ENCODE peak calls at places on chromosomes 11 and 22, in five cellular contexts. V is kidney, W is suprapubic skin, G is right lobe of liver, E is heart left ventricle. I is an unnamed sample. For H3K36me3, the result is how much of the 10 kb centered on the place peaks cover.

GRCh38 chr11:8610532-8611116 is 16.6 kb upstream of the STK33 start:
- DNase-seq in V (no peak), W (no peak), G (no peak), E (no peak), I (peak)

GRCh38 chr11:126815111-126815510 is 185.5 kb downstream of the KIRREL3 start:
- DNase-seq in V (no peak), W (no peak), G (no peak), E (no peak), I (no peak)

GRCh38 chr11:118212781-118213565 is 11.8 kb downstream of the JAML start:
- DNase-seq in V (no peak), W (no peak), G (no peak), E (no peak), I (no peak)

GRCh38 chr11:11910541-11910940 is 68.8 kb downstream of the USP47 start:
- DNase-seq in V (no peak), W (no peak), G (no peak), E (no peak), I (no peak)

GRCh38 chr11:85647078-85647477 is 689 bp upstream of the TMEM126A start:
- DNase-seq in V (no peak), W (no peak), G (no peak), E (no peak), I (no peak)

GRCh38 chr11:123122341-123122740 is 60.4 kb upstream of the HSPA8 start:
- DNase-seq in V (no peak), W (no peak), G (no peak), E (no peak), I (peak)

GRCh38 chr11:119478711-119479285 is 55.8 kb upstream of the THY1 start:
- DNase-seq in V (no peak), W (no peak), G (no peak), E (no peak), I (no peak)

GRCh38 chr22:43234299-43234988 is 47.5 kb upstream of the TTLL12 start:
- DNase-seq in V (no peak), W (no peak), G (no peak), E (no peak), I (no peak)

GRCh38 chr22:44955102-44955501 is 54.7 kb downstream of the PHF21B start:
- DNase-seq in V (no peak), W (no peak), G (no peak), E (no peak), I (no peak)

GRCh38 chr11:123483058-123483457 is 53.0 kb downstream of the GRAMD1B start:
- DNase-seq in V (no peak), W (no peak), G (no peak), E (no peak), I (peak)

GRCh38 chr11:120629407-120629806 is 117.9 kb downstream of the GRIK4 start:
- DNase-seq in V (no peak), W (no peak), G (no peak), E (no peak), I (no peak)
- TF ChIP-seq CTCF in V (no peak), W (no peak), G (no peak), E (no peak), I (no peak)

DNA sequence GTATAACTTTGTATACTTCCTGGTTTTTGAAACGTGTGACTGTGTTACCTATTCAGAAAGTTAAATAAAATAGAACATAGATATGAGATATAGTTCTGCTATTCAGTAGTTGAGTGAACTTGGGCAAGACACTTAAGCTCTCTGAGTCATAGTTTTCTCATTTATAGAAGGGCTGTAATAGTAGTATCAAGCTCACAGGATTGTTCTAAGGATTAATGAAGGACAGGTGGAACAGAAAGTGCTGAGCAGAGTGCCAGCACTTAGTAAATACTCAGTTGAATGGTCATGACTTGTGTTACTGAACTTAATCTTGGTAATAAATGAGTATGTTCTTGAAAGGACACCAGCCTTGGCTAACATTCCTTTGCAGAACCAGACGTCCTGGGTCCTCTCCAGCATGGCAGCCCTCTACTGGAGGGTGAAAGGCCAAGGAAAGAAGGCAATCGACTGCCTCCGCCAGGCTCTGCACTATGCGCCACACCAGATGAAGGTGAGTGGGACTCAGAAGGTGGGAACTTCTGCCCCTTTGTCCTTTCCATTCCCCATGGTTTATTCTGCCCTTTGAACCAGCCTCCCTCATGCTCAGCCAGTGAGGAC is 131.2 kb downstream of the TTC17 start:
- DNase-seq in V (no peak), W (no peak), G (no peak), E (no peak), I (peak)
- H3K36me3 ChIP-seq in V (under half), W (half or more), G (under half), E (under half), I (under half)

DNA sequence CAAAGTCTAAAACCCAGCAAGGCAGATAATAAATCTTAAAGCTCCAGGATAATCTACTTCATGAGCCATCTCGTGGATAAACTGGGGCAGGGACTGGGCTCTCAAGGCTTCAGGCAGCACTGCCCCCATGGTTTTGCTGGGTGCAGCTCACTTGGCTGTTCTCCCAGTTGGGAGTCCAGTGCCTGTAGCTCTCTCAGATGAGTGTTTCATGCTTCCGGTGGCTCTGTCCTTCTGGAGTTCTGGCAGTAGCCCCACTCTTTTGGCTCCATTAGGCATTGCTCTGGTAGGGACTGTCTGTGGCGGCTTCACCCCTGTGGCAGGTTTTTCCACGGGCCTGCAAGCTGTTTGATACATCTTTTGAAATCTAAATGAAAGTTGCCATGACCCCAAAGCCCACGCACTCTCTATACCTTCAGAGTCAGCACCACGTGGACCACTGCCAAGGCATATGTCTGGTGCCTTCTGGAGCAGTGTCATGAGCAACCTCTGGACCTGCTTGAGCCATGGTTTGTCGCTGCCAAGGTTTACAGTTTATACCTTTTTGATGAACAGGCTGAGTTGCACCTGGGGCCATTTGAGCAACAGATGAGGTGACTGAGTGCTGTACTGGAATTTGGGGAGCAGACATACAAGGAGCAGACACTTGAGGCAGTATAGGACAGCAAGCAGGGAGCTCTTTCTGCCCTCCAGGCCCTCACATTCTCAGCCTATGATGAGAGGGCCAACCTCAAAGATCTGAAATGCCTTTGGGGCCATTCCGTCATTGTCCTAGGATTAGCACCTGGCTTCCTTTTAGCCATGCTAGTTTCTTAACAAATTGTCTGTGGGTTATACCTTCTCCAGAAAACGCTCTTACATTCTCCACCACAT is 48.6 kb downstream of the MTNR1B start:
- DNase-seq in V (no peak), W (no peak), G (peak), E (no peak), I (no peak)
- TF ChIP-seq CTCF in V (no peak), W (no peak), G (no peak), E (no peak), I (peak)

GRCh38 chr22:49824185-49824925 is 3.3 kb downstream of the BRD1 start:
- DNase-seq in V (no peak), W (no peak), G (no peak), E (no peak), I (peak)
- H3K36me3 ChIP-seq in V (under half), W (under half), G (under half), E (under half), I (under half)

GRCh38 chr11:26134481-26135355 is 197.2 kb upstream of the ANO3 start:
- DNase-seq in V (no peak), W (no peak), G (no peak), E (no peak), I (peak)
- TF ChIP-seq CTCF in V (peak), W (no peak), G (peak), E (peak), I (peak)

GRCh38 chr11:60847906-60848305 is 6.0 kb downstream of the CCDC86 start:
- DNase-seq in V (no peak), W (no peak), G (no peak), E (no peak), I (no peak)
- H3K36me3 ChIP-seq in V (under half), W (half or more), G (under half), E (under half), I (under half)

DNA sequence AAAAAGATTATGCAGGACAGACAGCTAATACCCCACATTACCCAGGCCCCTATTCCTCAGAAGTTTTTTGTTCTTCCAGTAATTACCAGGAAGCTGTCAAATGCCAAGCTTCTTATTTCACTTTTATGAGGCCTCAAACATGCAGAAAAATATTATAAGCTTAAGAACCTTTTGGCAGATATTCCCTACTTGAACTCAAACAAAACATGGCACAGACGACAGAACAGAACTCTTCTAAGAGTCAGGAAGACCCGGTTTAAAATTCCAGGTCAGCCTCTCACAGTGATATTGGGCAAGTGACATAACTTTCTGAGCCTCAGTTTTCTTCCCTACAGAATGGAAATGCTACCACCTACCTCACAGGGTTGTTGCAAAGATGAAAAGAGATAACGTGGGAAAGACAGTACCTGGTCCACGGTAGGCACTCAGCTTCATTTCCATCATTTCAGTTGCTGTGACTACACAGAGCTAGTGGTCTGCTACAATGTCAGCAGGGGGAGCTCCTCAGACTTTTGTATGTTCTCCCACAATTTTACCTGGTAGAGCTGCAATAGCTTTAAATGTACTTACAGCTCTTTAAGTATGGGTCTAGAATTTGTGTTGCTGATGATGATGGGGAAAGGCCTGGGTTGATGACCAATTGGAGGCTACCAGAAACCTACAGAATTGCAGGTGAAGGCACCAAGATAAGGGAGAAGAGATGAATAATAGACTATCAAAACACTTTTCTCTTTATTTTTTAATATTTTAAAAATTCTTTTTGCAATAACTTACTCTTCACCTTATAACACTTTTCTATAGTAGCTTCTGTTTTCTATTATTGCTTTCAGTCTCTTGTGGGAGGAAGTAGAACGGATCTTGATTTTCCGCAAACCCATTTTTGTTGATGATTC is 98.3 kb upstream of the CHRM4 start:
- DNase-seq in V (no peak), W (no peak), G (no peak), E (no peak), I (peak)
- TF ChIP-seq CTCF in V (peak), W (no peak), G (peak), E (peak), I (peak)

GRCh38 chr11:10762913-10763421 is 11.9 kb downstream of the CTR9 start:
- DNase-seq in V (no peak), W (no peak), G (no peak), E (no peak), I (no peak)
- H3K36me3 ChIP-seq in V (half or more), W (under half), G (under half), E (under half), I (under half)

GRCh38 chr11:57241311-57241972 is 4.4 kb upstream of the APLNR start:
- DNase-seq in V (no peak), W (no peak), G (no peak), E (no peak), I (no peak)

GRCh38 chr11:57237204-57237681 is at the start of gene APLNR:
- DNase-seq in V (no peak), W (no peak), G (no peak), E (no peak), I (no peak)

GRCh38 chr11:57240007-57240406 is 3.0 kb upstream of the APLNR start:
- DNase-seq in V (no peak), W (no peak), G (peak), E (no peak), I (no peak)

GRCh38 chr11:57240757-57241156 is 3.7 kb upstream of the APLNR start:
- DNase-seq in V (no peak), W (no peak), G (no peak), E (no peak), I (no peak)

DNA sequence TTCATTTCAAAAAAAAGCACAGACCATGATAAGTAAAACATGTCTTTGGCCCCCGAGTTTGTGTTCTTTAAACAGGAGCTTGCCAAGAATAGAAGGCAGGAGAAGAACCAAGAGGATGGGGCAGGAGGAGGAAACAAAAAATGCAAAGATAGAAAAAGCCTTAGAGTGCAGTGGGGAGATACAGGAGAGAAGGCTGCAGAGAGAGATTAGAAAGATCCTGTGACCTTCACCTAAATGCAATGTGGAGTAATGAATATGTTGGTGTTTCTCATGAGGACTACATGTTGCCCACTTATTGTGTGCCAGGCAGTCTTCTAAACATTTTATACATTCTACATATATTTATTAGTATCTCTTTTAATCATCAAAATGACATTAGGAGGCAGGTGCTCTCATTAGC is 2.3 kb upstream of the APLNR start:
- DNase-seq in V (no peak), W (no peak), G (no peak), E (no peak), I (no peak)
- TF ChIP-seq CTCF in V (no peak), W (no peak), G (no peak), E (no peak), I (no peak)

I was measured in bronchial epithelial cell.